ENCODE peak calls at places on chromosomes 5 and 9, in nine cellular contexts. N, Z, F, K, P, D, J, V and C are unnamed samples.
A peak's percentile ranks its signal among the peaks of the same experiment; 100 is the strongest.

GRCh38 chr9:69097923-69098593 is 62.5 kb downstream of the FXN start:
- DNase-seq in K (no peak), D (no peak), N (no peak), Z (no peak), V (no peak), F (no peak), P (no peak), J (no peak), C (no peak)

GRCh38 chr9:85702191-85702590 is 39.6 kb downstream of the AGTPBP1 start:
- DNase-seq in K (no peak), P (no peak), F (no peak), D (no peak), J (no peak), Z (no peak), V (no peak), N (no peak), C (no peak)

GRCh38 chr5:181246276-181247050 is 2.8 kb upstream of the RACK1 start:
- DNase-seq in K (peak; percentile 96), D (peak; percentile 87), Z (peak; percentile 90), F (peak; percentile 89), P (peak; percentile 91), V (peak; percentile 74), J (peak; percentile 69), N (peak; percentile 86), C (peak; percentile 95)

GRCh38 chr5:150022163-150022540 is 21.6 kb downstream of the HMGXB3 start:
- DNase-seq in N (peak; percentile 89), D (no peak), J (no peak), Z (no peak), V (no peak), F (peak; percentile 93), K (no peak), P (no peak), C (peak; percentile 98)

GRCh38 chr9:121972501-121972981 is 120.6 kb downstream of the TTLL11 start:
- DNase-seq in D (peak; percentile 34), V (no peak), F (peak; percentile 40), N (peak; percentile 98), P (no peak), J (no peak), Z (peak; percentile 87), K (peak; percentile 94), C (peak; percentile 95)

GRCh38 chr5:154575869-154576806 is 98.1 kb upstream of the HAND1 start:
- DNase-seq in P (no peak), J (peak; percentile 37), N (no peak), F (no peak), K (no peak), D (peak; percentile 69), V (no peak), Z (no peak), C (peak; percentile 23)

GRCh38 chr5:17219431-17219830 is 2.0 kb downstream of the BASP1 start:
- DNase-seq in V (no peak), F (no peak), P (no peak), D (peak; percentile 15), K (no peak), N (no peak), J (no peak), Z (no peak), C (no peak)

GRCh38 chr5:83555263-83555662 is 83.7 kb downstream of the VCAN start:
- DNase-seq in V (no peak), F (no peak), D (no peak), Z (no peak), N (no peak), J (no peak), P (no peak), K (no peak), C (no peak)

GRCh38 chr9:113963017-113963620 is 87.0 kb downstream of the ZNF618 start:
- DNase-seq in K (no peak), D (peak; percentile 58), P (peak; percentile 39), J (peak; percentile 67), Z (no peak), V (peak; percentile 28), N (peak; percentile 71), F (peak; percentile 71), C (peak; percentile 59)

GRCh38 chr9:87086111-87086510 is 138.8 kb upstream of the GAS1 start:
- DNase-seq in D (no peak), N (no peak), J (no peak), V (no peak), K (no peak), F (no peak), Z (no peak), P (no peak), C (no peak)

GRCh38 chr5:142492781-142493281 is 168.0 kb upstream of the SPRY4 start:
- DNase-seq in P (peak; percentile 24), F (peak; percentile 91), N (no peak), V (no peak), K (no peak), D (no peak), Z (no peak), J (no peak), C (no peak)

GRCh38 chr5:88145205-88145602 is 123.4 kb downstream of the TMEM161B start:
- DNase-seq in N (no peak), P (no peak), J (no peak), K (no peak), F (no peak), V (no peak), Z (no peak), D (no peak), C (no peak)
- TF ChIP-seq CTCF in N (no peak), P (no peak), J (no peak), K (no peak), F (no peak), V (no peak), Z (no peak), D (no peak), C (no peak)

GRCh38 chr9:127979333-127980055 is 1.3 kb downstream of the EEIG1 start:
- DNase-seq in D (peak; percentile 76), P (peak; percentile 65), J (no peak), K (peak; percentile 80), N (peak; percentile 48), V (peak; percentile 18), Z (no peak), F (peak; percentile 48), C (peak; percentile 50)
- TF ChIP-seq CTCF in D (no peak), P (no peak), J (no peak), K (no peak), N (no peak), V (no peak), Z (no peak), F (no peak), C (no peak)

GRCh38 chr9:124771867-124772621 is 933 bp upstream of the NR6A1 start:
- DNase-seq in P (peak; percentile 75), D (peak; percentile 72), J (peak; percentile 89), N (peak; percentile 71), K (peak; percentile 86), V (peak; percentile 80), F (peak; percentile 85), Z (peak; percentile 64), C (peak; percentile 74)

GRCh38 chr9:124770359-124771020 is 621 bp downstream of the NR6A1 start:
- DNase-seq in F (no peak), V (no peak), P (no peak), J (peak; percentile 88), D (peak; percentile 72), K (no peak), Z (no peak), N (no peak), C (no peak)

GRCh38 chr9:124773473-124774130 is 2.5 kb upstream of the NR6A1 start:
- DNase-seq in V (no peak), D (no peak), N (no peak), Z (no peak), P (no peak), J (no peak), F (no peak), K (no peak), C (no peak)

GRCh38 chr9:124769451-124770358 is 1.4 kb downstream of the NR6A1 start:
- DNase-seq in K (peak; percentile 78), F (no peak), P (no peak), N (no peak), D (no peak), Z (peak; percentile 54), V (peak; percentile 40), J (peak; percentile 46), C (peak; percentile 29)

GRCh38 chr9:124771021-124771866 is at the start of gene NR6A1:
- DNase-seq in Z (peak; percentile 97), P (peak; percentile 96), J (peak; percentile 99), F (peak; percentile 97), N (peak; percentile 98), V (peak; percentile 92), D (peak; percentile 98), K (peak; percentile 99), C (peak; percentile 97)
- TF ChIP-seq CTCF in Z (no peak), P (no peak), J (no peak), F (no peak), N (no peak), V (peak; percentile 51), D (peak; percentile 15), K (peak; percentile 15), C (no peak)

GRCh38 chr9:20280330-20280729 is 342.0 kb downstream of the MLLT3 start:
- DNase-seq in F (no peak), D (no peak), Z (no peak), J (no peak), V (no peak), P (no peak), K (no peak), N (no peak), C (no peak)
- TF ChIP-seq CTCF in F (no peak), D (no peak), Z (no peak), J (peak; percentile 27), V (no peak), P (no peak), K (no peak), N (no peak), C (no peak)